ENCODE peak calls at places on chromosomes 2 and 18, in five cellular contexts. R, C, X, J and D are unnamed samples.

GRCh38 chr2:168210898-168211570 is 36.4 kb downstream of the STK39 start:
- DNase-seq in R (no peak), C (no peak), X (no peak), J (peak; percentile 89), D (peak; percentile 95)

GRCh38 chr18:45974088-45974536 is 7.0 kb upstream of the EPG5 start:
- DNase-seq in R (peak; percentile 74), C (no peak), X (no peak), J (peak; percentile 86), D (peak; percentile 96)

GRCh38 chr18:27449104-27449503 is 264.0 kb upstream of the CHST9 start:
- DNase-seq in R (peak; percentile 2), C (no peak), X (no peak), J (no peak), D (no peak)

GRCh38 chr2:160207271-160207670 is 7.2 kb upstream of the ITGB6 start:
- DNase-seq in R (no peak), C (no peak), X (no peak), J (no peak), D (no peak)

GRCh38 chr2:157839162-157839801 is 36.8 kb downstream of the ACVR1 start:
- DNase-seq in R (peak; percentile 95), C (no peak), X (no peak), J (peak; percentile 56), D (peak; percentile 71)

GRCh38 chr2:80778704-80779103 is 474.2 kb upstream of the LRRTM1 start:
- DNase-seq in R (no peak), C (no peak), X (no peak), J (no peak), D (no peak)

GRCh38 chr18:39721712-39722111 is 2156.1 kb upstream of the CELF4 start:
- DNase-seq in R (no peak), C (no peak), X (no peak), J (no peak), D (no peak)

GRCh38 chr18:4748975-4749374 is 293.9 kb upstream of the DLGAP1 start:
- DNase-seq in R (no peak), C (no peak), X (no peak), J (no peak), D (no peak)

GRCh38 chr2:159904565-159905281 is 106.7 kb upstream of the CD302 start:
- DNase-seq in R (no peak), C (peak; percentile 10), X (peak; percentile 91), J (peak; percentile 23), D (peak; percentile 94)

GRCh38 chr2:208057108-208057507 is 31.8 kb upstream of the PLEKHM3 start:
- DNase-seq in R (no peak), C (no peak), X (no peak), J (no peak), D (no peak)

GRCh38 chr2:235979753-235980459 is 188.3 kb downstream of the GBX2 start:
- DNase-seq in R (peak; percentile 91), C (no peak), X (no peak), J (no peak), D (no peak)

GRCh38 chr2:43083710-43084698 is 142.4 kb downstream of the ZFP36L2 start:
- DNase-seq in R (no peak), C (peak; percentile 18), X (no peak), J (peak; percentile 78), D (no peak)

GRCh38 chr2:59296279-59296678 is 1055.2 kb upstream of the FANCL start:
- DNase-seq in R (no peak), C (no peak), X (no peak), J (no peak), D (peak; percentile 10)

GRCh38 chr2:203238329-203238710 is 498 bp upstream of the CYP20A1 start:
- DNase-seq in R (peak; percentile 21), C (no peak), X (no peak), J (no peak), D (peak; percentile 70)

GRCh38 chr2:74602553-74603281 is 45.4 kb downstream of the M1AP start:
- DNase-seq in R (no peak), C (no peak), X (no peak), J (peak; percentile 75), D (no peak)

GRCh38 chr2:38105911-38106310 is 30.0 kb upstream of the CYP1B1 start:
- DNase-seq in R (no peak), C (no peak), X (no peak), J (no peak), D (no peak)

GRCh38 chr2:127090281-127091128 is 16.4 kb downstream of the BIN1 start:
- DNase-seq in R (no peak), C (no peak), X (no peak), J (no peak), D (no peak)

GRCh38 chr2:41880561-41881243 is 167.1 kb upstream of the PKDCC start:
- DNase-seq in R (no peak), C (no peak), X (no peak), J (no peak), D (no peak)

GRCh38 chr2:221104391-221104811 is 467.7 kb downstream of the EPHA4 start:
- DNase-seq in R (peak; percentile 66), C (no peak), X (peak; percentile 67), J (peak; percentile 83), D (peak; percentile 73)

GRCh38 chr2:71506222-71506621 is 52.9 kb downstream of the DYSF start:
- DNase-seq in R (no peak), C (no peak), X (no peak), J (no peak), D (no peak)

GRCh38 chr2:95384854-95385569 is 17.5 kb upstream of the FAHD2A start:
- DNase-seq in R (no peak), C (no peak), X (peak; percentile 49), J (peak; percentile 14), D (no peak)

GRCh38 chr2:141137121-141137693 is 993.6 kb downstream of the LRP1B start:
- DNase-seq in R (no peak), C (no peak), X (no peak), J (no peak), D (no peak)

GRCh38 chr18:13447621-13448020 is 229.1 kb downstream of the LDLRAD4 start:
- DNase-seq in R (peak; percentile 70), C (no peak), X (no peak), J (peak; percentile 96), D (no peak)

GRCh38 chr2:172106128-172106961 is 3.6 kb upstream of the DLX2 start:
- DNase-seq in R (no peak), C (no peak), X (no peak), J (peak; percentile 79), D (peak; percentile 70)

GRCh38 chr2:236107971-236108625 is 60.1 kb downstream of the GBX2 start:
- DNase-seq in R (no peak), C (no peak), X (no peak), J (no peak), D (no peak)

GRCh38 chr18:45521777-45522176 is 93.5 kb upstream of the SLC14A2 start:
- DNase-seq in R (no peak), C (no peak), X (no peak), J (peak; percentile 94), D (no peak)

GRCh38 chr2:150677561-150677960 is 190.1 kb upstream of the RND3 start:
- DNase-seq in R (peak; percentile 8), C (no peak), X (no peak), J (no peak), D (no peak)

GRCh38 chr18:48893559-48894265 is 57.1 kb downstream of the SMAD7 start:
- DNase-seq in R (no peak), C (no peak), X (peak; percentile 66), J (no peak), D (no peak)

GRCh38 chr18:55588001-55588875 is at the start of gene TCF4:
- DNase-seq in R (peak; percentile 57), C (no peak), X (peak; percentile 75), J (peak; percentile 86), D (peak; percentile 87)

GRCh38 chr18:73220639-73221038 is 352.9 kb upstream of the NETO1 start:
- DNase-seq in R (no peak), C (no peak), X (no peak), J (no peak), D (no peak)